ENCODE peak calls at places on chromosomes 3 and 15, in five cellular contexts. Q is astrocyte of the spinal cord, L is mesothelial cell of epicardium, T is mesendoderm, S is kidney. V is an unnamed sample.

GRCh38 chr3:42651248-42652091 is 2.0 kb upstream of the ZBTB47 start:
- DNase-seq in Q (peak; percentile 58), L (no peak), T (peak; percentile 85), S (peak; percentile 54), V (peak; percentile 33)

GRCh38 chr3:124014366-124014942 is 22.5 kb upstream of the ROPN1 start:
- DNase-seq in Q (peak; percentile 16), L (no peak), T (no peak), S (no peak), V (peak; percentile 27)

GRCh38 chr3:13149331-13150203 is 76.3 kb upstream of the IQSEC1 start:
- DNase-seq in Q (no peak), L (no peak), T (no peak), S (peak; percentile 45), V (no peak)

GRCh38 chr3:111859974-111860859 is 1.2 kb downstream of the PHLDB2 start:
- DNase-seq in Q (peak; percentile 95), L (peak; percentile 67), T (peak; percentile 99), S (peak; percentile 90), V (peak; percentile 92)

GRCh38 chr3:161231861-161232260 is 10.8 kb downstream of the NMD3 start:
- DNase-seq in Q (no peak), L (no peak), T (peak; percentile 24), S (no peak), V (no peak)

GRCh38 chr3:23991236-23992050 is 46.4 kb downstream of the NR1D2 start:
- DNase-seq in Q (peak; percentile 44), L (no peak), T (no peak), S (no peak), V (peak; percentile 64)

GRCh38 chr15:92226020-92226612 is 167.6 kb upstream of the ST8SIA2 start:
- DNase-seq in Q (no peak), L (no peak), T (peak; percentile 71), S (no peak), V (no peak)

GRCh38 chr3:79558943-79559342 is 208.9 kb downstream of the ROBO1 start:
- DNase-seq in Q (no peak), L (no peak), T (no peak), S (no peak), V (peak; percentile 32)

GRCh38 chr3:44045476-44046275 is 196.0 kb upstream of the TOPAZ1 start:
- DNase-seq in Q (peak; percentile 49), L (no peak), T (no peak), S (peak; percentile 83), V (peak; percentile 1)

GRCh38 chr3:99365396-99365795 is 273.0 kb upstream of the COL8A1 start:
- DNase-seq in Q (peak; percentile 19), L (no peak), T (no peak), S (no peak), V (no peak)

GRCh38 chr3:151314593-151314992 is 2.0 kb downstream of the GPR87 start:
- DNase-seq in Q (no peak), L (no peak), T (peak; percentile 47), S (no peak), V (no peak)

GRCh38 chr3:174253221-174253620 is 605.9 kb upstream of the NAALADL2 start:
- DNase-seq in Q (no peak), L (no peak), T (no peak), S (no peak), V (no peak)

GRCh38 chr15:63021031-63021430 is 21.5 kb upstream of the TPM1 start:
- DNase-seq in Q (no peak), L (no peak), T (no peak), S (no peak), V (no peak)

GRCh38 chr15:97875513-97876285 is 84.8 kb upstream of the ARRDC4 start:
- DNase-seq in Q (no peak), L (no peak), T (no peak), S (no peak), V (no peak)

GRCh38 chr3:111712294-111713180 is 117.4 kb upstream of the ZBED2 start:
- DNase-seq in Q (peak; percentile 29), L (no peak), T (peak; percentile 56), S (peak; percentile 70), V (no peak)

GRCh38 chr3:104273046-104273649 is 1093.6 kb upstream of the ALCAM start:
- DNase-seq in Q (peak; percentile 53), L (no peak), T (peak; percentile 59), S (no peak), V (peak; percentile 60)

GRCh38 chr15:57118013-57118799 is 199.8 kb downstream of the TCF12 start:
- DNase-seq in Q (peak; percentile 33), L (no peak), T (peak; percentile 52), S (no peak), V (peak; percentile 79)

GRCh38 chr3:141368062-141368924 is at the start of gene ZBTB38:
- DNase-seq in Q (peak; percentile 97), L (peak; percentile 69), T (peak; percentile 99), S (peak; percentile 98), V (peak; percentile 93)

GRCh38 chr15:101124731-101125558 is 126.9 kb downstream of the CHSY1 start:
- DNase-seq in Q (peak; percentile 97), L (no peak), T (no peak), S (peak; percentile 7), V (peak; percentile 92)

GRCh38 chr3:160735801-160736200 is 20.2 kb upstream of the PPM1L start:
- DNase-seq in Q (no peak), L (no peak), T (no peak), S (no peak), V (no peak)

GRCh38 chr15:100160953-100161352 is 180.8 kb downstream of the ADAMTS17 start:
- DNase-seq in Q (no peak), L (no peak), T (no peak), S (no peak), V (no peak)

GRCh38 chr3:5022187-5022965 is 43.1 kb downstream of the BHLHE40 start:
- DNase-seq in Q (peak; percentile 42), L (no peak), T (no peak), S (no peak), V (peak; percentile 29)

GRCh38 chr15:43872416-43873020 is 45.7 kb downstream of the WDR76 start:
- DNase-seq in Q (peak; percentile 79), L (peak; percentile 47), T (peak; percentile 82), S (no peak), V (peak; percentile 87)